ENCODE peak calls at places on chromosomes 16 and 17, in six cellular contexts. K is epithelial cell of proximal tubule; F is adipocyte; E is GM13977; S is stimulated activated CD8-positive, alpha-beta memory T cell treated with anti-CD3 and anti-CD28 coated beads, Interleukin-4, amount 100 ng/mL, for 24 hours; R is NCI-H2107. C is an unnamed sample.

GRCh38 chr17:68491381-68491849 is 20.8 kb upstream of the PRKAR1A start:
- DNase-seq in K (no peak), F (no peak), E (no peak), S (no peak), R (no peak), C (no peak)

GRCh38 chr17:5592382-5592781 is 8.1 kb upstream of the NLRP1 start:
- DNase-seq in K (no peak), F (peak; percentile 82), E (peak; percentile 48), S (no peak), R (no peak), C (no peak)

GRCh38 chr17:40582328-40582901 is 17.1 kb upstream of the CCR7 start:
- DNase-seq in K (no peak), F (no peak), E (no peak), S (no peak), R (peak; percentile 50), C (no peak)

GRCh38 chr17:79009397-79010303 is at the start of gene CANT1:
- DNase-seq in K (no peak), F (peak; percentile 95), E (peak; percentile 99), S (peak; percentile 81), R (no peak), C (peak; percentile 23)

GRCh38 chr17:72357764-72358365 is 237.0 kb downstream of the SOX9 start:
- DNase-seq in K (no peak), F (no peak), E (no peak), S (no peak), R (no peak), C (no peak)

GRCh38 chr16:88835383-88835782 is 21.4 kb downstream of the GALNS start:
- DNase-seq in K (no peak), F (no peak), E (no peak), S (no peak), R (no peak), C (no peak)

GRCh38 chr17:78172284-78173024 is 4.1 kb downstream of the SYNGR2 start:
- DNase-seq in K (no peak), F (peak; percentile 10), E (no peak), S (no peak), R (no peak), C (peak; percentile 33)

GRCh38 chr16:53913082-53913870 is 209.3 kb downstream of the FTO start:
- DNase-seq in K (no peak), F (peak; percentile 83), E (no peak), S (no peak), R (no peak), C (no peak)

GRCh38 chr17:45320931-45321461 is 4.2 kb upstream of the MAP3K14 start:
- DNase-seq in K (peak; percentile 67), F (peak; percentile 96), E (peak; percentile 45), S (no peak), R (no peak), C (no peak)

GRCh38 chr16:84574191-84574590 is 43.7 kb downstream of the COTL1 start:
- DNase-seq in K (no peak), F (no peak), E (no peak), S (no peak), R (no peak), C (no peak)

GRCh38 chr16:4945560-4946502 is 8.9 kb upstream of the PPL start:
- DNase-seq in K (no peak), F (peak; percentile 62), E (no peak), S (no peak), R (no peak), C (no peak)

GRCh38 chr16:80824623-80825364 is 20.4 kb upstream of the CDYL2 start:
- DNase-seq in K (peak; percentile 32), F (peak; percentile 79), E (peak; percentile 37), S (no peak), R (peak; percentile 24), C (no peak)

GRCh38 chr16:73131153-73131862 is 83.4 kb upstream of the ZFHX3 start:
- DNase-seq in K (no peak), F (no peak), E (no peak), S (no peak), R (no peak), C (no peak)

C was measured in DMS79.